ENCODE peak calls at places on chromosomes 4 and X, in five cellular contexts. One of them, this sample, is unnamed.

GRCh38 chr4:159069922-159070321 is 33.0 kb upstream of the RAPGEF2 start:
- DNase-seq in ovary: no peak
- DNase-seq in BJ: peak
- DNase-seq in transverse colon: no peak
- DNase-seq in colonic mucosa: no peak
- DNase-seq in this sample: no peak

GRCh38 chr4:88659061-88659889 is 38.4 kb downstream of the NAP1L5 start:
- DNase-seq in ovary: no peak
- DNase-seq in BJ: no peak
- DNase-seq in transverse colon: peak
- DNase-seq in colonic mucosa: peak
- DNase-seq in this sample: peak

GRCh38 chr4:26215725-26216124 is 105.1 kb upstream of the RBPJ start:
- DNase-seq in ovary: no peak
- DNase-seq in BJ: no peak
- DNase-seq in transverse colon: no peak
- DNase-seq in colonic mucosa: no peak
- DNase-seq in this sample: no peak

GRCh38 chrX:132795211-132795610 is 163.2 kb downstream of the HS6ST2 start:
- DNase-seq in ovary: no peak
- DNase-seq in BJ: no peak
- DNase-seq in transverse colon: no peak
- DNase-seq in colonic mucosa: no peak
- DNase-seq in this sample: no peak

GRCh38 chr4:29467044-29467717 is 1253.0 kb upstream of the PCDH7 start:
- DNase-seq in ovary: no peak
- DNase-seq in BJ: no peak
- DNase-seq in transverse colon: no peak
- DNase-seq in colonic mucosa: no peak
- DNase-seq in this sample: no peak

GRCh38 chrX:16892504-16893362 is 22.6 kb upstream of the RBBP7 start:
- DNase-seq in ovary: peak
- DNase-seq in BJ: no peak
- DNase-seq in transverse colon: peak
- DNase-seq in colonic mucosa: peak
- DNase-seq in this sample: peak

GRCh38 chrX:148940411-148940996 is 440.1 kb downstream of the AFF2 start:
- DNase-seq in ovary: no peak
- DNase-seq in BJ: no peak
- DNase-seq in transverse colon: no peak
- DNase-seq in colonic mucosa: no peak
- DNase-seq in this sample: no peak

GRCh38 chr4:82797048-82797590 is 1.5 kb downstream of the SCD5 start:
- DNase-seq in ovary: no peak
- DNase-seq in BJ: no peak
- DNase-seq in transverse colon: no peak
- DNase-seq in colonic mucosa: no peak
- DNase-seq in this sample: no peak

GRCh38 chr4:186669159-186669720 is 54.4 kb downstream of the FAT1 start:
- DNase-seq in ovary: no peak
- DNase-seq in BJ: peak
- DNase-seq in transverse colon: no peak
- DNase-seq in colonic mucosa: no peak
- DNase-seq in this sample: peak

GRCh38 chr4:119648398-119648797 is 19.8 kb upstream of the PDE5A start:
- DNase-seq in ovary: no peak
- DNase-seq in BJ: no peak
- DNase-seq in transverse colon: no peak
- DNase-seq in colonic mucosa: no peak
- DNase-seq in this sample: no peak

GRCh38 chr4:154622598-154622997 is 10.1 kb upstream of the FGG start:
- DNase-seq in ovary: no peak
- DNase-seq in BJ: no peak
- DNase-seq in transverse colon: no peak
- DNase-seq in colonic mucosa: peak
- DNase-seq in this sample: peak

DNA sequence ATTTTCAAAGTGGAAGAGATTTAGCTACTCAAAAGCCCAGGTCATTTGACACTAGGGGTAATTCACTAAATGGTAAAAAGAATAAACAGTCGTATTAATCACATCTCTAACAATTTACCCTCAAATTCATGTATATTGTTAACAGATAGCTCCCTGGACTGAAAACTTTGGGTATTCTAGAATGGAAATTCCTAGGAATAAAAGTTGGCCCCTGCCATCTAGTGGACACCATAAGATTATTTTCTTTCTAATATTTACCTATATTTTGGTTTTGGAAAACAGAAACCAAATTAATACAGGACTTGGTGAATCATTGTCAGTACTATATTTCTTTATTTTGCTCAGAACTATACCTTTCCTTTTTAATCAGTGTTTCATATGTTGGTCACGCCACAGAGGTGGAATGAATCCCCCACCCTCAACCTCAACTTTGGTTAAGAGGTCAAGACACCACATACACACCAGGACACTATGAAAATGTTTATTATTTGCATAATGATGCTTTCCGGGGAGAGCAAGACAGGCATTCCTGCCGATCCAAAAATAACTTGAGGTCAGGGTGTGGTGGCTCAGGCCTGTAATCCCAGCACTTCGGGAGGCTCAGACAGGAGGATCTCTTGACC is 96.2 kb upstream of the APOOL start:
- DNase-seq in ovary: no peak
- DNase-seq in BJ: no peak
- DNase-seq in transverse colon: no peak
- DNase-seq in colonic mucosa: no peak
- DNase-seq in this sample: no peak
- TF ChIP-seq CTCF in ovary: peak
- TF ChIP-seq CTCF in BJ: peak
- TF ChIP-seq CTCF in transverse colon: no peak
- TF ChIP-seq CTCF in colonic mucosa: no peak
- TF ChIP-seq CTCF in this sample: peak

GRCh38 chr4:102299708-102300107 is 45.6 kb downstream of the SLC39A8 start:
- DNase-seq in ovary: peak
- DNase-seq in BJ: peak
- DNase-seq in transverse colon: no peak
- DNase-seq in colonic mucosa: no peak
- DNase-seq in this sample: no peak
- TF ChIP-seq CTCF in ovary: no peak
- TF ChIP-seq CTCF in BJ: peak
- TF ChIP-seq CTCF in transverse colon: no peak
- TF ChIP-seq CTCF in colonic mucosa: peak
- TF ChIP-seq CTCF in this sample: peak

GRCh38 chr4:109952612-109953011 is 39.9 kb downstream of the EGF start:
- DNase-seq in ovary: no peak
- DNase-seq in BJ: no peak
- DNase-seq in transverse colon: no peak
- DNase-seq in colonic mucosa: no peak
- DNase-seq in this sample: no peak
- TF ChIP-seq CTCF in ovary: no peak
- TF ChIP-seq CTCF in BJ: no peak
- TF ChIP-seq CTCF in transverse colon: no peak
- TF ChIP-seq CTCF in colonic mucosa: no peak
- TF ChIP-seq CTCF in this sample: no peak

GRCh38 chrX:55841962-55842752 is 124.6 kb downstream of the RRAGB start:
- DNase-seq in ovary: no peak
- DNase-seq in BJ: no peak
- DNase-seq in transverse colon: no peak
- DNase-seq in colonic mucosa: no peak
- DNase-seq in this sample: no peak

DNA sequence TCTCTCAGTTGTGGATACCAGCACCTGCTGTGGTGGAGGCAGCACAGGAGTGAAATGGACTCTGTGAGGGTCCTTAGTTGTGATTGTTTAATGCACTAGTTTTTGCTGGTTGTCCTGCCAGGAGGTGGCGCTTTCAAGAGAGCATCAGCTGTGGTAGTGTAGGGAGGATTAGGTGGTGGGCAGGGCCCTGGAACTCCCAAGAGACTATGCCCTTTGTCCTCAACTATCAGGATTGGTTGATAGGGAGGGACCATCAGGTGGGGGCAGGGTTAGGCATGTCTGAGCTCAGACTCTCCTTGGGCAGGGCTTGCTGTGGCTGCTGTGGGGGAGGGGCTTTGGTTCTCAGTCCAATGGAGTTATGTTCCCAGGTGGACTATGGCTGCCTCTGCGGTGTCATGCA is 121.9 kb downstream of the RRAGB start:
- DNase-seq in ovary: no peak
- DNase-seq in BJ: no peak
- DNase-seq in transverse colon: peak
- DNase-seq in colonic mucosa: peak
- DNase-seq in this sample: no peak
- TF ChIP-seq CTCF in ovary: no peak
- TF ChIP-seq CTCF in BJ: no peak
- TF ChIP-seq CTCF in transverse colon: peak
- TF ChIP-seq CTCF in colonic mucosa: no peak
- TF ChIP-seq CTCF in this sample: no peak

GRCh38 chr4:39484582-39485272 is 25.9 kb downstream of the LIAS start:
- DNase-seq in ovary: no peak
- DNase-seq in BJ: no peak
- DNase-seq in transverse colon: no peak
- DNase-seq in colonic mucosa: no peak
- DNase-seq in this sample: no peak
- TF ChIP-seq CTCF in ovary: no peak
- TF ChIP-seq CTCF in BJ: no peak
- TF ChIP-seq CTCF in transverse colon: no peak
- TF ChIP-seq CTCF in colonic mucosa: no peak
- TF ChIP-seq CTCF in this sample: no peak

DNA sequence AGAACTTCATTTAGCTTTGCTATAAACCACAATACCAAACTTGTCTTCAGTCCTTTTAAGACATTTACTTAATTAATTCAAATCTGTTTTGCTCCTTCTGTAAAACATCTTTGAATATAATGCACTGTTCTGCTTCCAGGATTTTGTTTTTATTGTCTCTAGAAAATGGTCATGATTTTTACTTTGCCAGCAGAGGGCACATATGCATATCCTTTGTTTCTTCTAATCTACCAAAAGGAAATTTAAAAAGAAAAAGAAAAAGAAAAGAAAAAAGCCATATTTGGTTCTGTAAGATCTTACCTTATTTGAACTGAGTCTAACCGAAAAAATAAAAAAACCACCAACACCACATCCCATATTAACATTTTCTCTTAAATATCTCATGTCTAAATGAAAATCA is 101.9 kb upstream of the CCSER1 start:
- DNase-seq in ovary: no peak
- DNase-seq in BJ: no peak
- DNase-seq in transverse colon: no peak
- DNase-seq in colonic mucosa: no peak
- DNase-seq in this sample: no peak
- TF ChIP-seq CTCF in ovary: no peak
- TF ChIP-seq CTCF in BJ: no peak
- TF ChIP-seq CTCF in transverse colon: no peak
- TF ChIP-seq CTCF in colonic mucosa: no peak
- TF ChIP-seq CTCF in this sample: peak

GRCh38 chrX:101407748-101408529 is at the start of the genes GLA and HNRNPH2:
- DNase-seq in ovary: peak
- DNase-seq in BJ: peak
- DNase-seq in transverse colon: peak
- DNase-seq in colonic mucosa: peak
- DNase-seq in this sample: peak
- TF ChIP-seq CTCF in ovary: peak
- TF ChIP-seq CTCF in BJ: peak
- TF ChIP-seq CTCF in transverse colon: no peak
- TF ChIP-seq CTCF in colonic mucosa: no peak
- TF ChIP-seq CTCF in this sample: no peak

GRCh38 chrX:45435481-45435880 is 234.8 kb upstream of the DIPK2B start:
- DNase-seq in ovary: no peak
- DNase-seq in BJ: no peak
- DNase-seq in transverse colon: no peak
- DNase-seq in colonic mucosa: no peak
- DNase-seq in this sample: no peak

GRCh38 chrX:45428816-45429215 is 228.1 kb upstream of the DIPK2B start:
- DNase-seq in ovary: no peak
- DNase-seq in BJ: no peak
- DNase-seq in transverse colon: no peak
- DNase-seq in colonic mucosa: no peak
- DNase-seq in this sample: no peak

GRCh38 chrX:45434231-45434630 is 233.6 kb upstream of the DIPK2B start:
- DNase-seq in ovary: no peak
- DNase-seq in BJ: no peak
- DNase-seq in transverse colon: no peak
- DNase-seq in colonic mucosa: no peak
- DNase-seq in this sample: peak
- TF ChIP-seq CTCF in ovary: no peak
- TF ChIP-seq CTCF in BJ: no peak
- TF ChIP-seq CTCF in transverse colon: no peak
- TF ChIP-seq CTCF in colonic mucosa: no peak
- TF ChIP-seq CTCF in this sample: no peak